ENCODE peak calls at places on chromosomes 1 and 21, in nine cellular contexts. K, A, Q, U, C, E, F, N and B are unnamed samples.

GRCh38 chr1:66339944-66340343 is 194.0 kb upstream of the SGIP1 start:
- DNase-seq in K (no peak), N (no peak), U (no peak), C (no peak), A (no peak), F (no peak), Q (no peak), E (peak; percentile 54), B (no peak)

GRCh38 chr21:44325386-44326271 is 13.6 kb downstream of the CFAP410 start:
- DNase-seq in C (no peak), E (no peak), K (no peak), F (no peak), U (no peak), A (no peak), N (no peak), Q (no peak), B (no peak)

GRCh38 chr1:246597340-246597739 is 31.1 kb downstream of the CNST start:
- DNase-seq in F (no peak), N (peak; percentile 19), K (peak; percentile 41), U (peak; percentile 77), E (peak; percentile 94), C (peak; percentile 68), A (no peak), Q (no peak), B (peak; percentile 74)

GRCh38 chr1:89870998-89871397 is 50.2 kb downstream of the LRRC8D start:
- DNase-seq in E (no peak), F (no peak), N (no peak), Q (no peak), U (no peak), K (no peak), C (no peak), A (no peak), B (no peak)

GRCh38 chr1:3070654-3071506 is 1.9 kb downstream of the PRDM16 start:
- DNase-seq in U (peak; percentile 30), A (peak; percentile 48), C (peak; percentile 29), Q (peak; percentile 23), K (no peak), N (no peak), E (peak; percentile 11), F (peak; percentile 77), B (peak; percentile 35)

GRCh38 chr21:35046880-35047229 is 2.2 kb downstream of the RUNX1 start:
- DNase-seq in F (no peak), N (no peak), A (no peak), K (no peak), C (peak; percentile 76), Q (no peak), U (no peak), E (no peak), B (no peak)

GRCh38 chr21:14366998-14367397 is 15.9 kb downstream of the HSPA13 start:
- DNase-seq in C (no peak), Q (no peak), K (no peak), E (no peak), F (no peak), U (no peak), A (no peak), N (no peak), B (no peak)

GRCh38 chr1:218558411-218558810 is 213.3 kb downstream of the TGFB2 start:
- DNase-seq in E (no peak), A (no peak), K (no peak), C (no peak), Q (no peak), N (no peak), U (no peak), F (no peak), B (no peak)

GRCh38 chr1:155322571-155322952 is 1.9 kb downstream of the RUSC1 start:
- DNase-seq in Q (no peak), A (peak; percentile 18), K (no peak), F (peak; percentile 83), C (peak; percentile 34), U (no peak), N (no peak), E (peak; percentile 48), B (no peak)

GRCh38 chr21:31343680-31344480 is at the start of gene TIAM1:
- DNase-seq in C (peak; percentile 88), E (peak; percentile 79), K (peak; percentile 43), Q (peak; percentile 43), A (peak; percentile 3), F (no peak), N (peak; percentile 5), U (no peak), B (peak; percentile 4)

GRCh38 chr1:53947172-53947835 is 1.2 kb downstream of the LRRC42 start:
- DNase-seq in K (no peak), A (no peak), E (no peak), N (no peak), F (no peak), C (no peak), U (no peak), Q (no peak), B (no peak)

GRCh38 chr1:8094481-8095241 is 68.6 kb upstream of the ERRFI1 start:
- DNase-seq in E (peak; percentile 74), F (no peak), Q (peak; percentile 41), N (no peak), U (no peak), A (no peak), K (no peak), C (peak; percentile 88), B (peak; percentile 96)

GRCh38 chr21:32719085-32719484 is 8.7 kb downstream of the SYNJ1 start:
- DNase-seq in N (no peak), C (no peak), K (no peak), A (peak; percentile 14), Q (no peak), U (no peak), F (no peak), E (no peak), B (no peak)

GRCh38 chr1:1239624-1240347 is 6.7 kb downstream of the C1QTNF12 start:
- DNase-seq in K (no peak), Q (peak; percentile 35), C (no peak), N (no peak), A (no peak), U (no peak), E (no peak), F (no peak), B (no peak)

GRCh38 chr1:237340892-237341291 is 298.9 kb downstream of the RYR2 start:
- DNase-seq in A (no peak), E (no peak), Q (no peak), C (no peak), U (no peak), N (no peak), K (no peak), F (no peak), B (no peak)

GRCh38 chr1:68703921-68704354 is 207.1 kb upstream of the DEPDC1 start:
- DNase-seq in Q (no peak), A (no peak), N (no peak), F (no peak), U (no peak), C (no peak), K (no peak), E (no peak), B (no peak)

GRCh38 chr1:59146651-59147358 is 150.1 kb upstream of the FGGY start:
- DNase-seq in E (peak; percentile 48), N (no peak), Q (peak; percentile 76), C (peak; percentile 30), K (peak; percentile 52), U (peak; percentile 23), F (peak; percentile 88), A (peak; percentile 37), B (peak; percentile 26)

GRCh38 chr1:226624526-226624925 is 76.0 kb downstream of the STUM start:
- DNase-seq in A (no peak), Q (no peak), E (peak; percentile 13), U (no peak), N (no peak), C (peak; percentile 23), F (peak; percentile 55), K (no peak), B (no peak)

GRCh38 chr1:5621692-5622091 is 370.5 kb downstream of the NPHP4 start:
- DNase-seq in Q (no peak), C (no peak), N (no peak), A (no peak), F (no peak), U (no peak), E (no peak), K (no peak), B (no peak)

GRCh38 chr1:147168626-147169058 is 3.6 kb downstream of the PRKAB2 start:
- DNase-seq in Q (peak; percentile 32), A (no peak), C (peak; percentile 52), N (no peak), E (peak; percentile 38), K (peak; percentile 48), F (no peak), U (peak; percentile 56), B (peak; percentile 99)

GRCh38 chr1:234222561-234223280 is 150.5 kb upstream of the COA6 start:
- DNase-seq in Q (no peak), E (no peak), C (peak; percentile 16), N (no peak), A (no peak), K (no peak), F (no peak), U (no peak), B (no peak)

GRCh38 chr1:110412576-110412975 is 5.1 kb upstream of the LAMTOR5 start:
- DNase-seq in U (peak; percentile 28), K (peak; percentile 74), A (peak; percentile 82), C (peak; percentile 40), E (peak; percentile 85), F (peak; percentile 87), N (no peak), Q (peak; percentile 75), B (peak; percentile 78)

GRCh38 chr1:11428789-11429188 is 50.2 kb upstream of the DISP3 start:
- DNase-seq in N (no peak), K (no peak), F (peak; percentile 51), Q (no peak), U (no peak), A (no peak), C (no peak), E (no peak), B (no peak)

GRCh38 chr1:179990847-179991246 is 36.2 kb downstream of the CEP350 start:
- DNase-seq in A (no peak), U (no peak), K (no peak), E (no peak), F (no peak), N (no peak), Q (no peak), C (no peak), B (no peak)
- H3K36me3 ChIP-seq in A (no peaks in the 10 kb centered on the region), U (no peaks in the 10 kb centered on the region), K (no peaks in the 10 kb centered on the region), E (peaks cover 27% of the 10 kb centered on the region), F (peaks cover 3% of the 10 kb centered on the region), N (peaks cover 6% of the 10 kb centered on the region), Q (no peaks in the 10 kb centered on the region), C (no peaks in the 10 kb centered on the region), B (peaks cover 7% of the 10 kb centered on the region)

GRCh38 chr1:229452956-229453801 is 19.3 kb upstream of the ACTA1 start:
- DNase-seq in N (no peak), K (no peak), F (no peak), Q (no peak), E (peak; percentile 47), C (peak; percentile 30), A (no peak), U (no peak), B (peak; percentile 20)
- H3K36me3 ChIP-seq in N (peaks cover 10% of the 10 kb centered on the region), K (peaks cover 16% of the 10 kb centered on the region), F (peaks cover 4% of the 10 kb centered on the region), Q (no peaks in the 10 kb centered on the region), E (peaks cover 30% of the 10 kb centered on the region), C (no peaks in the 10 kb centered on the region), A (peaks cover 33% of the 10 kb centered on the region), U (peaks cover 4% of the 10 kb centered on the region), B (no peaks in the 10 kb centered on the region)

GRCh38 chr1:200899015-200899386 is 4.3 kb downstream of the INAVA start:
- DNase-seq in U (no peak), E (no peak), N (no peak), F (no peak), C (no peak), Q (no peak), K (no peak), A (no peak), B (no peak)
- H3K36me3 ChIP-seq in U (no peaks in the 10 kb centered on the region), E (no peaks in the 10 kb centered on the region), N (no peaks in the 10 kb centered on the region), F (no peaks in the 10 kb centered on the region), C (no peaks in the 10 kb centered on the region), Q (no peaks in the 10 kb centered on the region), K (peaks cover 10% of the 10 kb centered on the region), A (no peaks in the 10 kb centered on the region), B (peaks cover 33% of the 10 kb centered on the region)

GRCh38 chr1:203695116-203695515 is 68.5 kb downstream of the ATP2B4 start:
- DNase-seq in N (peak; percentile 60), C (no peak), K (no peak), Q (no peak), A (no peak), E (no peak), U (peak; percentile 16), F (peak; percentile 91), B (no peak)
- H3K36me3 ChIP-seq in N (peaks cover 9% of the 10 kb centered on the region), C (peaks cover 21% of the 10 kb centered on the region), K (peaks cover 12% of the 10 kb centered on the region), Q (no peaks in the 10 kb centered on the region), A (peaks cover 9% of the 10 kb centered on the region), E (peaks cover 7% of the 10 kb centered on the region), U (no peaks in the 10 kb centered on the region), F (no peaks in the 10 kb centered on the region), B (peaks cover 2% of the 10 kb centered on the region)